ENCODE peak calls at places on chromosome 17, in seven cellular contexts. M, T, B, K, J, V and O are unnamed samples.

GRCh38 chr17:44523672-44523972 is 20.4 kb upstream of the GPATCH8 start:
- DNase-seq in M (no peak), T (no peak), B (no peak), K (no peak), J (no peak), V (no peak), O (no peak)

GRCh38 chr17:61289408-61290385 is 109.9 kb upstream of the TBX2 start:
- DNase-seq in M (no peak), T (no peak), B (no peak), K (peak; percentile 72), J (no peak), V (no peak), O (no peak)

GRCh38 chr17:1545618-1546017 is 17.0 kb downstream of the PITPNA start:
- DNase-seq in M (no peak), T (no peak), B (no peak), K (no peak), J (no peak), V (no peak), O (no peak)

GRCh38 chr17:75844530-75845057 is 390 bp upstream of the UNC13D start:
- DNase-seq in M (no peak), T (no peak), B (peak; percentile 83), K (no peak), J (no peak), V (no peak), O (no peak)

GRCh38 chr17:77873518-77874302 is 84.8 kb upstream of the TNRC6C start:
- DNase-seq in M (no peak), T (no peak), B (no peak), K (no peak), J (no peak), V (no peak), O (no peak)

GRCh38 chr17:13036776-13037175 is 18.9 kb upstream of the ELAC2 start:
- DNase-seq in M (no peak), T (peak; percentile 12), B (no peak), K (no peak), J (peak; percentile 13), V (no peak), O (no peak)

GRCh38 chr17:16351831-16352230 is 1.4 kb downstream of the CENPV start:
- DNase-seq in M (no peak), T (no peak), B (no peak), K (no peak), J (peak; percentile 49), V (no peak), O (no peak)

GRCh38 chr17:17884281-17885028 is 47.7 kb upstream of the SREBF1 start:
- DNase-seq in M (no peak), T (no peak), B (no peak), K (no peak), J (no peak), V (no peak), O (no peak)

GRCh38 chr17:36608794-36609497 is 7.6 kb downstream of the MRM1 start:
- DNase-seq in M (peak; percentile 76), T (peak; percentile 51), B (no peak), K (no peak), J (peak; percentile 77), V (peak; percentile 50), O (peak; percentile 59)

GRCh38 chr17:9356488-9356911 is 219.1 kb downstream of the STX8 start:
- DNase-seq in M (no peak), T (no peak), B (peak; percentile 67), K (no peak), J (no peak), V (no peak), O (no peak)

GRCh38 chr17:74742153-74742515 is 5.1 kb downstream of the RAB37 start:
- DNase-seq in M (no peak), T (no peak), B (no peak), K (no peak), J (no peak), V (no peak), O (no peak)

GRCh38 chr17:80195141-80195540 is 25.0 kb downstream of the SGSH start:
- DNase-seq in M (no peak), T (no peak), B (no peak), K (no peak), J (no peak), V (no peak), O (no peak)

GRCh38 chr17:47995241-47995935 is 24.5 kb downstream of the CDK5RAP3 start:
- DNase-seq in M (no peak), T (no peak), B (no peak), K (no peak), J (no peak), V (no peak), O (no peak)

GRCh38 chr17:16953347-16953746 is 18.6 kb downstream of the TNFRSF13B start:
- DNase-seq in M (no peak), T (no peak), B (no peak), K (no peak), J (no peak), V (no peak), O (no peak)

GRCh38 chr17:79658811-79659207 is 48.0 kb upstream of the RBFOX3 start:
- DNase-seq in M (peak; percentile 10), T (no peak), B (no peak), K (peak; percentile 71), J (peak; percentile 45), V (no peak), O (no peak)

GRCh38 chr17:75036643-75037268 is 10.0 kb downstream of the ATP5PD start:
- DNase-seq in M (no peak), T (peak; percentile 71), B (peak; percentile 86), K (peak; percentile 60), J (peak; percentile 86), V (peak; percentile 90), O (peak; percentile 94)

GRCh38 chr17:79465011-79466006 is 145.5 kb downstream of the RBFOX3 start:
- DNase-seq in M (no peak), T (no peak), B (no peak), K (no peak), J (no peak), V (no peak), O (no peak)

GRCh38 chr17:74603746-74604145 is 11.7 kb upstream of the CD300LD start:
- DNase-seq in M (no peak), T (no peak), B (no peak), K (no peak), J (no peak), V (no peak), O (no peak)

GRCh38 chr17:42131971-42132370 is 9.4 kb downstream of the HSPB9 start:
- DNase-seq in M (no peak), T (no peak), B (no peak), K (no peak), J (peak; percentile 50), V (no peak), O (no peak)

GRCh38 chr17:29566473-29567361 is at the start of gene ABHD15:
- DNase-seq in M (peak; percentile 88), T (no peak), B (peak; percentile 90), K (peak; percentile 34), J (peak; percentile 81), V (peak; percentile 79), O (peak; percentile 83)

GRCh38 chr17:48757524-48757961 is 29.0 kb upstream of the HOXB13 start:
- DNase-seq in M (peak; percentile 43), T (no peak), B (peak; percentile 9), K (peak; percentile 7), J (no peak), V (no peak), O (no peak)

GRCh38 chr17:82528484-82529265 is 9.1 kb downstream of the FOXK2 start:
- DNase-seq in M (peak; percentile 83), T (no peak), B (peak; percentile 80), K (no peak), J (peak; percentile 12), V (peak; percentile 69), O (peak; percentile 82)

GRCh38 chr17:43530303-43531081 is 15.6 kb downstream of the ETV4 start:
- DNase-seq in M (peak; percentile 76), T (peak; percentile 40), B (no peak), K (peak; percentile 71), J (peak; percentile 95), V (peak; percentile 65), O (peak; percentile 94)

GRCh38 chr17:4530799-4531730 is 24.1 kb downstream of the MYBBP1A start:
- DNase-seq in M (no peak), T (no peak), B (no peak), K (no peak), J (peak; percentile 72), V (peak; percentile 20), O (no peak)

GRCh38 chr17:79711715-79712305 is 18.9 kb upstream of the ENPP7 start:
- DNase-seq in M (no peak), T (no peak), B (no peak), K (no peak), J (no peak), V (no peak), O (no peak)

GRCh38 chr17:10699861-10700260 is 2.5 kb downstream of the ADPRM start:
- DNase-seq in M (no peak), T (no peak), B (no peak), K (no peak), J (peak; percentile 81), V (no peak), O (no peak)

GRCh38 chr17:81112461-81112860 is 52.8 kb upstream of the PVALEF start:
- DNase-seq in M (no peak), T (no peak), B (no peak), K (no peak), J (no peak), V (no peak), O (no peak)

GRCh38 chr17:41519501-41520224 is 973 bp upstream of the KRT15 start:
- DNase-seq in M (no peak), T (no peak), B (no peak), K (no peak), J (no peak), V (no peak), O (peak; percentile 53)

GRCh38 chr17:50689251-50689650 is 18.5 kb downstream of the ANKRD40 start:
- DNase-seq in M (peak; percentile 87), T (peak; percentile 36), B (peak; percentile 64), K (no peak), J (peak; percentile 59), V (no peak), O (peak; percentile 93)

GRCh38 chr17:50064253-50064991 is 8.5 kb downstream of the ITGA3 start:
- DNase-seq in M (peak; percentile 96), T (peak; percentile 87), B (peak; percentile 92), K (no peak), J (peak; percentile 94), V (peak; percentile 62), O (peak; percentile 90)

GRCh38 chr17:67076290-67076689 is 31.9 kb downstream of the CACNG1 start:
- DNase-seq in M (peak; percentile 42), T (no peak), B (no peak), K (no peak), J (no peak), V (no peak), O (peak; percentile 67)

GRCh38 chr17:1865252-1866037 is 35.6 kb downstream of the RPA1 start:
- DNase-seq in M (peak; percentile 61), T (no peak), B (no peak), K (peak; percentile 65), J (peak; percentile 49), V (no peak), O (no peak)